ENCODE peak calls at places on chromosome 1, in ten cellular contexts. X is RWPE1; T is amygdala; E is activated T-cell treated with anti-CD3 and anti-CD28 coated beads for 1 hour; C is NCI-H1694 treated with DMSO at 0.1 percent for 48 hours; O is fibroblast of mammary gland; K is NB4; G is mesendoderm; I is lung microvascular endothelial cell; V is stimulated activated CD4-positive, alpha-beta T cell treated with anti-CD3 and anti-CD28 coated beads, Interleukin-15, amount 100 ng/mL, for 24 hours. L is an unnamed sample.

GRCh38 chr1:162236201-162236600 is 140.5 kb downstream of the SPATA46 start:
- DNase-seq in C (no peak), G (no peak), O (no peak), E (no peak), I (no peak), X (no peak), K (no peak), T (no peak), V (no peak), L (no peak)

GRCh38 chr1:89484097-89485038 is 40.3 kb upstream of the LRRC8B start:
- DNase-seq in T (no peak), K (peak), G (no peak), C (peak), I (no peak), V (no peak), X (no peak), E (no peak), O (no peak), L (peak)

GRCh38 chr1:96927125-96927524 is 205.5 kb downstream of the PTBP2 start:
- DNase-seq in T (no peak), X (no peak), V (no peak), C (no peak), G (peak), K (no peak), E (no peak), I (no peak), O (peak), L (peak)

GRCh38 chr1:153538315-153538821 is 2.4 kb downstream of the S100A5 start:
- DNase-seq in O (peak), X (no peak), C (peak), G (peak), E (no peak), V (no peak), I (no peak), K (no peak), T (no peak), L (no peak)

GRCh38 chr1:230702934-230703678 is 10.8 kb downstream of the AGT start:
- DNase-seq in X (no peak), E (no peak), G (no peak), T (no peak), C (no peak), I (no peak), V (no peak), O (no peak), K (no peak), L (no peak)

GRCh38 chr1:167683641-167684502 is 37.9 kb upstream of the MPZL1 start:
- DNase-seq in I (no peak), X (no peak), E (no peak), T (no peak), G (peak), O (peak), V (no peak), K (no peak), C (no peak), L (peak)

GRCh38 chr1:4581807-4582206 is 72.6 kb upstream of the AJAP1 start:
- DNase-seq in V (no peak), T (no peak), X (no peak), C (no peak), E (no peak), O (no peak), K (no peak), I (no peak), G (no peak), L (no peak)

GRCh38 chr1:100866041-100866900 is 28.4 kb downstream of the EXTL2 start:
- DNase-seq in G (peak), X (peak), I (peak), E (no peak), V (no peak), O (peak), K (peak), C (peak), T (no peak), L (peak)